ENCODE peak calls at places on chromosome 16, in six cellular contexts. L is right cardiac atrium, C is GM03348, J is T1000, O is GM20000, S is HAP-1. U is an unnamed sample.

GRCh38 chr16:67243481-67243880 is 3.8 kb downstream of the FHOD1 start:
- DNase-seq in S (no peak), J (no peak), L (peak), O (no peak), C (no peak), U (no peak)

GRCh38 chr16:57600048-57600835 is 28.2 kb upstream of the ADGRG1 start:
- DNase-seq in O (peak), L (peak), S (peak), C (peak), J (peak), U (no peak)

GRCh38 chr16:7650446-7650845 is 317.8 kb downstream of the RBFOX1 start:
- DNase-seq in S (no peak), O (no peak), L (no peak), J (no peak), C (no peak), U (no peak)

GRCh38 chr16:76854234-76854633 is 336.8 kb upstream of the MON1B start:
- DNase-seq in C (no peak), J (no peak), L (no peak), O (no peak), S (no peak), U (no peak)

GRCh38 chr16:2023098-2023925 is 3.4 kb upstream of the NHERF2 start:
- DNase-seq in O (peak), L (peak), C (peak), S (peak), J (peak), U (peak)

GRCh38 chr16:23920446-23920845 is 84.7 kb downstream of the PRKCB start:
- DNase-seq in O (no peak), L (no peak), J (no peak), C (no peak), S (no peak), U (no peak)

GRCh38 chr16:9383281-9383680 is 291.8 kb downstream of the HAPSTR1 start:
- DNase-seq in O (no peak), L (no peak), C (no peak), J (no peak), S (no peak), U (no peak)

GRCh38 chr16:49050607-49051006 is 231.0 kb downstream of the CBLN1 start:
- DNase-seq in O (no peak), S (no peak), C (no peak), J (no peak), L (no peak), U (no peak)

GRCh38 chr16:55480228-55480655 is 1.2 kb downstream of the MMP2 start:
- DNase-seq in C (peak), O (no peak), J (peak), L (peak), S (no peak), U (peak)

GRCh38 chr16:57446530-57447141 is 549 bp downstream of the CIAPIN1 start:
- DNase-seq in C (peak), J (peak), S (peak), L (peak), O (peak), U (no peak)

GRCh38 chr16:50806099-50807062 is 64.5 kb downstream of the CYLD start:
- DNase-seq in S (peak), C (peak), L (peak), J (peak), O (peak), U (no peak)

GRCh38 chr16:84699147-84699711 is 571 bp upstream of the USP10 start:
- DNase-seq in L (no peak), S (peak), C (no peak), J (no peak), O (no peak), U (no peak)

GRCh38 chr16:56990407-56991286 is 1.3 kb downstream of the NLRC5 start:
- DNase-seq in J (no peak), S (no peak), O (no peak), L (no peak), C (no peak), U (no peak)

GRCh38 chr16:50565428-50565827 is 17.2 kb downstream of the NKD1 start:
- DNase-seq in O (no peak), C (no peak), J (no peak), L (no peak), S (no peak), U (no peak)